ENCODE peak calls at places on chromosomes 1 and 21, in four cellular contexts. One of them, this sample, is unnamed.

GRCh38 chr1:222018051-222018450 is 276.2 kb upstream of the DUSP10 start:
- DNase-seq in GM12891: no peak
- DNase-seq in occipital lobe: no peak
- DNase-seq in NCI-H1092: no peak
- DNase-seq in this sample: no peak

GRCh38 chr1:94541175-94542087 is at the start of gene F3:
- DNase-seq in GM12891: peak; percentile 42
- DNase-seq in NCI-H1092: peak; percentile 39
- DNase-seq in occipital lobe: peak; percentile 55
- DNase-seq in this sample: peak; percentile 70

GRCh38 chr1:942864-943533 is 16.1 kb downstream of the NOC2L start:
- DNase-seq in NCI-H1092: no peak
- DNase-seq in GM12891: no peak
- DNase-seq in occipital lobe: no peak
- DNase-seq in this sample: no peak

GRCh38 chr1:198805498-198806151 is 166.8 kb downstream of the PTPRC start:
- DNase-seq in NCI-H1092: no peak
- DNase-seq in GM12891: no peak
- DNase-seq in occipital lobe: no peak
- DNase-seq in this sample: no peak

GRCh38 chr1:22388666-22389455 is 62.8 kb upstream of the ZBTB40 start:
- DNase-seq in occipital lobe: no peak
- DNase-seq in NCI-H1092: no peak
- DNase-seq in GM12891: no peak
- DNase-seq in this sample: no peak

GRCh38 chr1:15218287-15219279 is 28.4 kb upstream of the FHAD1 start:
- DNase-seq in NCI-H1092: no peak
- DNase-seq in occipital lobe: no peak
- DNase-seq in GM12891: no peak
- DNase-seq in this sample: peak; percentile 23

GRCh38 chr1:186623547-186623946 is 56.7 kb downstream of the PTGS2 start:
- DNase-seq in NCI-H1092: no peak
- DNase-seq in occipital lobe: no peak
- DNase-seq in GM12891: no peak
- DNase-seq in this sample: no peak

GRCh38 chr1:65209005-65209885 is 61.2 kb downstream of the AK4 start:
- DNase-seq in NCI-H1092: no peak
- DNase-seq in GM12891: no peak
- DNase-seq in occipital lobe: no peak
- DNase-seq in this sample: peak; percentile 31

GRCh38 chr1:51628715-51629590 is 12.1 kb downstream of the OSBPL9 start:
- DNase-seq in GM12891: no peak
- DNase-seq in occipital lobe: no peak
- DNase-seq in NCI-H1092: no peak
- DNase-seq in this sample: no peak

GRCh38 chr1:29043270-29043971 is 80.3 kb downstream of the TMEM200B start:
- DNase-seq in occipital lobe: no peak
- DNase-seq in GM12891: no peak
- DNase-seq in NCI-H1092: no peak
- DNase-seq in this sample: no peak

GRCh38 chr21:42526379-42526727 is 12.7 kb downstream of the SLC37A1 start:
- DNase-seq in NCI-H1092: peak; percentile 43
- DNase-seq in occipital lobe: no peak
- DNase-seq in GM12891: no peak
- DNase-seq in this sample: no peak

GRCh38 chr1:202656057-202656456 is 54.2 kb downstream of the SYT2 start:
- DNase-seq in GM12891: no peak
- DNase-seq in NCI-H1092: no peak
- DNase-seq in occipital lobe: no peak
- DNase-seq in this sample: no peak

GRCh38 chr1:244654284-244655038 is 1.5 kb downstream of the DESI2 start:
- DNase-seq in occipital lobe: no peak
- DNase-seq in GM12891: no peak
- DNase-seq in NCI-H1092: no peak
- DNase-seq in this sample: no peak

GRCh38 chr1:169647512-169647911 is 17.6 kb upstream of the SELP start:
- DNase-seq in GM12891: no peak
- DNase-seq in NCI-H1092: no peak
- DNase-seq in occipital lobe: no peak
- DNase-seq in this sample: no peak

GRCh38 chr1:44811714-44812151 is 3.4 kb downstream of the BTBD19 start:
- DNase-seq in NCI-H1092: no peak
- DNase-seq in GM12891: no peak
- DNase-seq in occipital lobe: no peak
- DNase-seq in this sample: no peak

GRCh38 chr1:165887877-165888551 is 60.6 kb downstream of the UCK2 start:
- DNase-seq in occipital lobe: no peak
- DNase-seq in NCI-H1092: no peak
- DNase-seq in GM12891: no peak
- DNase-seq in this sample: no peak

GRCh38 chr1:201883786-201884185 is 4.9 kb upstream of the SHISA4 start:
- DNase-seq in NCI-H1092: no peak
- DNase-seq in occipital lobe: no peak
- DNase-seq in GM12891: no peak
- DNase-seq in this sample: peak; percentile 41

GRCh38 chr1:109630081-109630880 is 10.6 kb downstream of the AMPD2 start:
- DNase-seq in NCI-H1092: no peak
- DNase-seq in GM12891: no peak
- DNase-seq in occipital lobe: no peak
- DNase-seq in this sample: no peak

GRCh38 chr1:35726814-35727433 is 8.2 kb upstream of the C1orf216 start:
- DNase-seq in occipital lobe: peak; percentile 37
- DNase-seq in GM12891: no peak
- DNase-seq in NCI-H1092: peak; percentile 51
- DNase-seq in this sample: peak; percentile 24

GRCh38 chr1:2807678-2808385 is 6.3 kb upstream of the TTC34 start:
- DNase-seq in occipital lobe: no peak
- DNase-seq in GM12891: no peak
- DNase-seq in NCI-H1092: no peak
- DNase-seq in this sample: no peak

GRCh38 chr1:172766462-172766861 is 107.6 kb downstream of the FASLG start:
- DNase-seq in GM12891: no peak
- DNase-seq in occipital lobe: no peak
- DNase-seq in NCI-H1092: no peak
- DNase-seq in this sample: no peak

GRCh38 chr1:199161319-199161680 is 522.5 kb downstream of the PTPRC start:
- DNase-seq in GM12891: no peak
- DNase-seq in NCI-H1092: no peak
- DNase-seq in occipital lobe: no peak
- DNase-seq in this sample: no peak

GRCh38 chr1:87226341-87226760 is 102.3 kb upstream of the LMO4 start:
- DNase-seq in NCI-H1092: no peak
- DNase-seq in GM12891: no peak
- DNase-seq in occipital lobe: no peak
- DNase-seq in this sample: no peak

GRCh38 chr1:230365723-230366307 is 60.3 kb downstream of the PGBD5 start:
- DNase-seq in GM12891: no peak
- DNase-seq in NCI-H1092: peak; percentile 44
- DNase-seq in occipital lobe: no peak
- DNase-seq in this sample: no peak

GRCh38 chr1:226738995-226739695 is at the start of gene ITPKB:
- DNase-seq in NCI-H1092: no peak
- DNase-seq in occipital lobe: no peak
- DNase-seq in GM12891: no peak
- DNase-seq in this sample: no peak

GRCh38 chr1:52550447-52550846 is 2.4 kb downstream of the TUT4 start:
- DNase-seq in occipital lobe: no peak
- DNase-seq in NCI-H1092: no peak
- DNase-seq in GM12891: no peak
- DNase-seq in this sample: no peak

GRCh38 chr1:92410706-92411105 is 76.0 kb downstream of the GFI1 start:
- DNase-seq in NCI-H1092: no peak
- DNase-seq in occipital lobe: no peak
- DNase-seq in GM12891: no peak
- DNase-seq in this sample: no peak

GRCh38 chr1:234933475-234933874 is 195.2 kb downstream of the TOMM20 start:
- DNase-seq in NCI-H1092: no peak
- DNase-seq in occipital lobe: no peak
- DNase-seq in GM12891: no peak
- DNase-seq in this sample: no peak

GRCh38 chr1:68448365-68448764 is 1.4 kb downstream of the RPE65 start:
- DNase-seq in NCI-H1092: no peak
- DNase-seq in GM12891: no peak
- DNase-seq in occipital lobe: no peak
- DNase-seq in this sample: no peak

GRCh38 chr1:111656093-111657017 is 36.8 kb downstream of the RAP1A start:
- DNase-seq in GM12891: no peak
- DNase-seq in occipital lobe: no peak
- DNase-seq in NCI-H1092: peak; percentile 1
- DNase-seq in this sample: peak; percentile 57

GRCh38 chr21:38596264-38597042 is 98.2 kb upstream of the ERG start:
- DNase-seq in occipital lobe: no peak
- DNase-seq in NCI-H1092: no peak
- DNase-seq in GM12891: no peak
- DNase-seq in this sample: no peak

GRCh38 chr1:45989249-45989648 is 143.2 kb downstream of the PIK3R3 start:
- DNase-seq in GM12891: no peak
- DNase-seq in occipital lobe: no peak
- DNase-seq in NCI-H1092: no peak
- DNase-seq in this sample: no peak

GRCh38 chr1:232538224-232538942 is 91.5 kb downstream of the SIPA1L2 start:
- DNase-seq in NCI-H1092: no peak
- DNase-seq in occipital lobe: no peak
- DNase-seq in GM12891: no peak
- DNase-seq in this sample: peak; percentile 74

GRCh38 chr1:117060441-117061317 is 553 bp downstream of the TTF2 start:
- DNase-seq in GM12891: no peak
- DNase-seq in NCI-H1092: no peak
- DNase-seq in occipital lobe: no peak
- DNase-seq in this sample: peak; percentile 21

This sample was measured in HCT116.